ENCODE peak calls at places on chromosomes 1 and 21, in five cellular contexts. V is BJ, Y is transverse colon, U is foreskin fibroblast, M is PC-3. Q is an unnamed sample.

GRCh38 chr1:6638226-6638625 is 13.6 kb downstream of the THAP3 start:
- DNase-seq in V (no peak), Y (peak; percentile 43), U (no peak), M (no peak), Q (no peak)

GRCh38 chr1:196160066-196160795 is 448.0 kb downstream of the KCNT2 start:
- DNase-seq in V (peak; percentile 12), Y (no peak), U (peak; percentile 68), M (peak; percentile 43), Q (no peak)

GRCh38 chr21:46397211-46397905 is 61.3 kb upstream of the DIP2A start:
- DNase-seq in V (no peak), Y (no peak), U (no peak), M (no peak), Q (no peak)

GRCh38 chr1:183733610-183734219 is 71.2 kb upstream of the RGL1 start:
- DNase-seq in V (no peak), Y (no peak), U (no peak), M (no peak), Q (no peak)

GRCh38 chr1:173355281-173356031 is 121.7 kb upstream of the PRDX6 start:
- DNase-seq in V (no peak), Y (no peak), U (no peak), M (no peak), Q (no peak)

GRCh38 chr1:161198877-161199431 is at the start of gene ADAMTS4:
- DNase-seq in V (no peak), Y (peak; percentile 54), U (peak; percentile 87), M (no peak), Q (no peak)

GRCh38 chr21:44419679-44420078 is 35.6 kb upstream of the LRRC3 start:
- DNase-seq in V (no peak), Y (no peak), U (no peak), M (no peak), Q (no peak)

GRCh38 chr1:156371553-156372264 is 2.7 kb downstream of the RHBG start:
- DNase-seq in V (no peak), Y (no peak), U (peak; percentile 35), M (peak; percentile 29), Q (no peak)

GRCh38 chr1:40625476-40626382 is 39.8 kb downstream of the RIMS3 start:
- DNase-seq in V (no peak), Y (no peak), U (no peak), M (peak; percentile 51), Q (no peak)

GRCh38 chr1:56566040-56566774 is 13.2 kb downstream of the PLPP3 start:
- DNase-seq in V (no peak), Y (no peak), U (no peak), M (no peak), Q (peak; percentile 40)

GRCh38 chr1:224852901-224853568 is 76.4 kb upstream of the DNAH14 start:
- DNase-seq in V (no peak), Y (no peak), U (peak; percentile 37), M (peak; percentile 72), Q (no peak)

GRCh38 chr1:8317647-8318360 is at the start of gene SLC45A1:
- DNase-seq in V (no peak), Y (peak; percentile 80), U (peak; percentile 62), M (peak; percentile 70), Q (peak; percentile 71)

GRCh38 chr1:33454646-33455282 is 17.7 kb upstream of the ZSCAN20 start:
- DNase-seq in V (no peak), Y (no peak), U (no peak), M (no peak), Q (no peak)

GRCh38 chr1:23369335-23370013 is at the start of gene ZNF436:
- DNase-seq in V (no peak), Y (peak; percentile 78), U (peak; percentile 66), M (peak; percentile 53), Q (no peak)

DNA sequence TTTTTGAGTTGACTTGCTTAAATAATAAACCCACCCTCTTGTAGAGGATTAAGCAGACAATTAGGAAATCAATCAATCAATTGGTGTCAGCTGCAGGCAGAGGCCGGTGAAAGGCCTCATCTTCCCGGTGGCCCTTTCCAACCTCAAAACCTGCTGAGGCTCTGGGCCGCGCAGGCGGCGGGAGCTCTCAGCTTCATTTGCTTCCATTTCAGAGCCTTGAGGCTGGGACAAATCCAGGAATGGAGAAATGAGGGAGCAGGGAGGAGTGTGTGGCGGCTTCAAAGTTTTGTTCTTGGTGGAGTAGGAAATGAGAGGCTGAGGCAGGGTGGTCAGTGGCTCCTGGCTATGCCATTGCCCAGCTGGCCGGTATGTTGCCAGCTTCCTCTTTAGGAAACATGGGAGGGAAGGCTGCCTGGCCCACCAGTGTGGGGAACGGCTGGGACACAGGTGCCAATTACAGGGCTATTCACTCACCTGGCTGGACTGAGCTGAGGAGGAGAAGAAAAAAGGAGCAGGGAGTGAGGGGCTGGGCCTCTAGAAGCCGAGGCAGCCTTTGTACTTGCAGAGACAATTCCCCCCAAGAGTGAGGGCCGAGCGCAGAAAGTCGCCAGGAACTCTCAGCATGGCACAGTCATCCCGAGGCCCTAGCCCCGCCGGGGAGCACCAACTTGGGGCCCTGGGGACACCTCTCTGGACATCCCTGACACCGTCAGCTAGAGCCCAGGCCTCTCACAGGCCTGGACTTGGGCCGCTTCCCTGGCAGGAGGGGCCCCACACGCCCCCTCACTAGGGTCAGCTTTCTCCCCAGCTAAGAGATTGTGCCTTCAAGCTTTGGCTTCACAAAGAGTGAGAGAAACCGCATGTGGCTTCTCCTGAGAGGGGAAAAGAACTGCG is 4.4 kb downstream of the POU3F1 start:
- DNase-seq in V (no peak), Y (no peak), U (no peak), M (no peak), Q (no peak)
- H3K4me3 ChIP-seq in V (no peak overlapping the region), Y (no peak overlapping the region), U (no peak overlapping the region), M (no peak overlapping the region), Q (no peak overlapping the region)

GRCh38 chr1:233233508-233234040 is 62.0 kb downstream of the PCNX2 start:
- DNase-seq in V (no peak), Y (no peak), U (no peak), M (no peak), Q (peak; percentile 68)

GRCh38 chr1:233229291-233229690 is 66.2 kb downstream of the PCNX2 start:
- DNase-seq in V (no peak), Y (no peak), U (no peak), M (peak; percentile 48), Q (no peak)

GRCh38 chr1:233224291-233224690 is 71.2 kb downstream of the PCNX2 start:
- DNase-seq in V (no peak), Y (no peak), U (no peak), M (no peak), Q (no peak)

GRCh38 chr1:233230011-233230410 is 65.5 kb downstream of the PCNX2 start:
- DNase-seq in V (no peak), Y (no peak), U (peak; percentile 28), M (no peak), Q (no peak)

GRCh38 chr1:233227930-233228465 is 67.5 kb downstream of the PCNX2 start:
- DNase-seq in V (no peak), Y (no peak), U (no peak), M (no peak), Q (no peak)
- TF ChIP-seq CTCF in V (no peak), Y (no peak), U (no peak), M (no peak), Q (no peak)

GRCh38 chr1:240122639-240123604 is 31.2 kb downstream of the FMN2 start:
- DNase-seq in V (no peak), Y (peak; percentile 53), U (no peak), M (no peak), Q (peak; percentile 23)
- H3K4me3 ChIP-seq in V (no peak overlapping the region), Y (peak overlapping the region; percentile 27), U (no peak overlapping the region), M (no peak overlapping the region), Q (no peak overlapping the region)

GRCh38 chr1:235632538-235633219 is 16.9 kb downstream of the GNG4 start:
- DNase-seq in V (no peak), Y (no peak), U (peak; percentile 57), M (peak; percentile 24), Q (no peak)
- TF ChIP-seq CTCF in V (no peak), Y (no peak), U (no peak), M (no peak), Q (no peak)

DNA sequence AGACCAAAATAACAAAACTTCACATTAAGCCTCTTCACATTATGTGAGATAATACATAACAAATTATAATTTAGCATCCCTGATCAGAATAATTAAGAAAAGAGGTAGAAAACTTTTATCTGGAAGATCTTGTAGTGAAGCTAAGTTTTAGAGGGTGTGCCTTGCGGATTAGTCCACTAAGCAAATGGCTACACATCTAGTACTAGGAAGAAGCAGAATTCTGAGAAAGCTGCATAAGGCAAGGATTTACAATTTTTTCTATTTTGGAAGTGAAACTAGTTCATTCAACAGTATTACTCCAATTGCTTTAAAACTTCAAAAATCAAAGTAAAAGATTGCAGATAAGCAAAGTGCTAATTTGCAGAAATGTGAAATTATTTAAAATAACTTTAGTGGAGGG is 3.5 kb downstream of the YOD1 start:
- DNase-seq in V (no peak), Y (no peak), U (no peak), M (peak; percentile 25), Q (no peak)
- H3K4me3 ChIP-seq in V (no peak overlapping the region), Y (no peak overlapping the region), U (no peak overlapping the region), M (peak overlapping the region; percentile 78), Q (no peak overlapping the region)

GRCh38 chr1:86149591-86149990 is 7.0 kb downstream of the COL24A1 start:
- DNase-seq in V (no peak), Y (no peak), U (no peak), M (no peak), Q (no peak)

GRCh38 chr1:86151427-86151826 is 5.1 kb downstream of the COL24A1 start:
- DNase-seq in V (no peak), Y (no peak), U (peak; percentile 44), M (no peak), Q (no peak)

GRCh38 chr1:86150553-86151055 is 6.0 kb downstream of the COL24A1 start:
- DNase-seq in V (no peak), Y (no peak), U (no peak), M (no peak), Q (no peak)

GRCh38 chr1:86146566-86146965 is 10.0 kb downstream of the COL24A1 start:
- DNase-seq in V (no peak), Y (no peak), U (no peak), M (peak; percentile 14), Q (no peak)
- TF ChIP-seq CTCF in V (peak; percentile 16), Y (no peak), U (peak; percentile 16), M (peak; percentile 45), Q (no peak)

DNA sequence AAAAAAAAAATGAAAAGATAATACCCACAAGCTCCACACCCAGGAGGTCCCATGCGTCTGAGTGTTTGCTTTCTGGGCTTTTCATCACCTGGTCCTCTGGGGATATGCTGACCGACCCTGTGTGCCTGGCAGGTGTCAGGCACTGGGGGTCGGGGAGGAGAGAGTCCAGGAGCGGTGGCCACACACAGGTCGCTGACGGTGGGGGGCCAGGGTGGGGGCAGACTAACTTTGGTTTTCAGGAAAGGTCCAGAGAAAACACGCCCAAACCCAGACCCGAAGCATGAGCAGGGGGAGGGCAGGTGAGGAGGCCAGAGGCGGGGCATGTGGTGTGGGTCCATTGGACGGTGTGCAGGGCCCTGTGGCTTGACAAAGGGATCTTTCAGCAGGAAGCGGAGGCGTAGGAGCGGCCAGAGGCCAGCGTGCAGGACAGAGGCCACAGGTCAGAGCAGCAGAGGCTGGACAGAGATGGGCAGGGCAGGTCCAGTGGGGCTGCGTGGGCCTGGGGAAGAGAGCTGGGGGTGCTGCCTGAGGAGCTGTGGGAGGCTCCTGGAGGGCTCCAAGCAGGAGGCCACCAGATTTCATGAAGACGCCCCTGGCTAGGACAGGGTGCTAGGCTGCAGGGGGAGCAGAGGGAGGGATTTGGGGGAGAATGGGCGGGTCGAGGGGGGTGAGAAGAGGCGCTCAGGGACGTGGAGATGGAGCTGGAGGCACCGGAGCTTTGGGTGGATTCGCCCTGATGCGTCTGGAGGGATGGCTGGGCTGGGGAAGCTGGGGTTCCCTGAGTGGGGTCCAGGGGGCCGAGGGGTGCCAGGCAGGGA is 15.8 kb downstream of the RNF223 start:
- DNase-seq in V (no peak), Y (no peak), U (no peak), M (peak; percentile 48), Q (peak; percentile 80)
- H3K4me3 ChIP-seq in V (peak overlapping the region; percentile 49), Y (peak overlapping the region; percentile 67), U (no peak overlapping the region), M (peak overlapping the region; percentile 85), Q (peak overlapping the region; percentile 64)

Q was measured in Caco-2.